ENCODE peak calls at places on chromosomes 6 and 20, in eight cellular contexts. T, D, H, M, K, B, Y and W are unnamed samples.

GRCh38 chr6:44062105-44062770 is 65.0 kb downstream of the MRPL14 start:
- DNase-seq in T (no peak), D (no peak), H (no peak), M (no peak), K (no peak), B (no peak), Y (no peak), W (no peak)

GRCh38 chr6:18444176-18444575 is 57.0 kb downstream of the RNF144B start:
- DNase-seq in T (no peak), D (no peak), H (no peak), M (no peak), K (no peak), B (no peak), Y (peak), W (no peak)

GRCh38 chr6:163951326-163951725 is 536.8 kb downstream of the QKI start:
- DNase-seq in T (no peak), D (no peak), H (no peak), M (no peak), K (no peak), B (no peak), Y (no peak), W (peak)

GRCh38 chr6:18307006-18307405 is 42.7 kb upstream of the DEK start:
- DNase-seq in T (no peak), D (peak), H (no peak), M (peak), K (no peak), B (peak), Y (no peak), W (peak)

GRCh38 chr6:2714359-2714895 is 36.3 kb downstream of the MYLK4 start:
- DNase-seq in T (no peak), D (peak), H (no peak), M (peak), K (no peak), B (peak), Y (peak), W (peak)

GRCh38 chr20:36836591-36837329 is 39.2 kb upstream of the TLDC2 start:
- DNase-seq in T (peak), D (peak), H (peak), M (peak), K (peak), B (peak), Y (peak), W (peak)

GRCh38 chr20:1950836-1951235 is 43.0 kb downstream of the PDYN start:
- DNase-seq in T (no peak), D (no peak), H (peak), M (no peak), K (no peak), B (no peak), Y (no peak), W (no peak)

GRCh38 chr20:62735331-62735821 is 26.7 kb downstream of the NTSR1 start:
- DNase-seq in T (no peak), D (no peak), H (no peak), M (peak), K (no peak), B (no peak), Y (no peak), W (no peak)

GRCh38 chr6:33374359-33374910 is 17.2 kb upstream of the KIFC1 start:
- DNase-seq in T (no peak), D (no peak), H (no peak), M (no peak), K (no peak), B (no peak), Y (no peak), W (no peak)

GRCh38 chr6:138307816-138308727 is 69.6 kb upstream of the SMIM28 start:
- DNase-seq in T (peak), D (peak), H (no peak), M (peak), K (no peak), B (peak), Y (peak), W (peak)

GRCh38 chr6:167079853-167080297 is 43.0 kb upstream of the CCR6 start:
- DNase-seq in T (no peak), D (no peak), H (no peak), M (no peak), K (peak), B (no peak), Y (no peak), W (no peak)

GRCh38 chr6:140360651-140361050 is 986.2 kb upstream of the CITED2 start:
- DNase-seq in T (no peak), D (no peak), H (no peak), M (no peak), K (no peak), B (no peak), Y (no peak), W (no peak)

GRCh38 chr6:158509465-158509864 is 50.4 kb upstream of the TMEM181 start:
- DNase-seq in T (no peak), D (no peak), H (no peak), M (no peak), K (no peak), B (no peak), Y (no peak), W (no peak)

GRCh38 chr6:112563368-112563767 is 216.2 kb downstream of the RFPL4B start:
- DNase-seq in T (no peak), D (peak), H (no peak), M (peak), K (no peak), B (peak), Y (no peak), W (peak)

GRCh38 chr6:121285041-121285440 is 49.2 kb downstream of the TBC1D32 start:
- DNase-seq in T (no peak), D (peak), H (no peak), M (peak), K (no peak), B (peak), Y (peak), W (peak)

GRCh38 chr6:24864345-24864744 is 65.6 kb upstream of the ARMH2 start:
- DNase-seq in T (no peak), D (peak), H (no peak), M (peak), K (no peak), B (peak), Y (peak), W (peak)

GRCh38 chr6:51842066-51842465 is 245.3 kb downstream of the PKHD1 start:
- DNase-seq in T (no peak), D (no peak), H (peak), M (no peak), K (no peak), B (no peak), Y (no peak), W (no peak)

GRCh38 chr6:154488276-154488627 is 22.2 kb downstream of the CNKSR3 start:
- DNase-seq in T (no peak), D (no peak), H (no peak), M (peak), K (no peak), B (no peak), Y (peak), W (peak)

GRCh38 chr6:31142356-31142755 is 3.5 kb upstream of the PSORS1C2 start:
- DNase-seq in T (no peak), D (no peak), H (no peak), M (no peak), K (no peak), B (no peak), Y (no peak), W (no peak)

GRCh38 chr20:51318058-51318960 is 224.2 kb downstream of the NFATC2 start:
- DNase-seq in T (peak), D (peak), H (peak), M (no peak), K (peak), B (no peak), Y (peak), W (no peak)

GRCh38 chr20:45407783-45408645 is at the start of gene DBNDD2:
- DNase-seq in T (peak), D (no peak), H (no peak), M (no peak), K (no peak), B (no peak), Y (no peak), W (no peak)

GRCh38 chr6:79802657-79803310 is 144.6 kb downstream of the ELOVL4 start:
- DNase-seq in T (no peak), D (no peak), H (no peak), M (no peak), K (no peak), B (no peak), Y (no peak), W (no peak)

GRCh38 chr20:58700823-58701222 is 8.2 kb downstream of the NPEPL1 start:
- DNase-seq in T (no peak), D (no peak), H (no peak), M (no peak), K (no peak), B (no peak), Y (no peak), W (no peak)

GRCh38 chr6:31739639-31740396 is at the start of gene MSH5:
- DNase-seq in T (peak), D (peak), H (peak), M (peak), K (peak), B (peak), Y (peak), W (peak)

GRCh38 chr20:18263723-18264122 is 24.6 kb upstream of the ZNF133 start:
- DNase-seq in T (peak), D (no peak), H (no peak), M (no peak), K (no peak), B (no peak), Y (peak), W (peak)

GRCh38 chr6:170174124-170174770 is 116.6 kb downstream of the DLL1 start:
- DNase-seq in T (peak), D (no peak), H (no peak), M (no peak), K (no peak), B (no peak), Y (no peak), W (no peak)

GRCh38 chr6:111417181-111417585 is 65.8 kb downstream of the REV3L start:
- DNase-seq in T (peak), D (no peak), H (no peak), M (peak), K (no peak), B (peak), Y (peak), W (peak)
- H3K4me3 ChIP-seq in T (no peak), D (no peak), H (no peak), M (no peak), K (no peak), B (no peak), Y (no peak), W (no peak)

DNA sequence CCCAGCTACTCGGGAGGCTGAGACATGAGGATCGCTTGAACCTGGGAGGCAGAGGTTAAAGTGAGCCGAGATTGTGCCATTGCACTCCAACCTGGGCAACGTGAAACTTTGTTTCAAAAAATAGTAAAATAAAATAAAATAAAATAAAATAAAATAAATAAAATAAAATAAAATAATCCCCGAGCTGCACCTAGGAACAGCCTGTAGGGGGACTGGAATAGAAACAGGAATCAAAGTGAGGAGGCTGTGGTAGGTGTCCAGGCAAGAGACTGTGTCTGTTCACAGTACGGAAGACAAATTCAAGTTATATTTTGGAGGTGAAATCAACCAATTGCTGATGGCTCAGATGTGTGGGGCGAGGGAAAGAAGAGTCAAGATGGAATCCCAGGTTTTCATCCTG is 86.2 kb downstream of the KCNB1 start:
- DNase-seq in T (no peak), D (no peak), H (no peak), M (peak), K (no peak), B (no peak), Y (no peak), W (no peak)
- TF ChIP-seq CTCF in T (no peak), D (peak), H (peak), M (no peak), K (no peak), B (peak), Y (peak), W (peak)

GRCh38 chr20:21557246-21557982 is 43.5 kb upstream of the NKX2-2 start:
- DNase-seq in T (no peak), D (no peak), H (no peak), M (no peak), K (peak), B (no peak), Y (no peak), W (no peak)
- H3K4me3 ChIP-seq in T (no peak), D (no peak), H (no peak), M (no peak), K (no peak), B (no peak), Y (no peak), W (no peak)

DNA sequence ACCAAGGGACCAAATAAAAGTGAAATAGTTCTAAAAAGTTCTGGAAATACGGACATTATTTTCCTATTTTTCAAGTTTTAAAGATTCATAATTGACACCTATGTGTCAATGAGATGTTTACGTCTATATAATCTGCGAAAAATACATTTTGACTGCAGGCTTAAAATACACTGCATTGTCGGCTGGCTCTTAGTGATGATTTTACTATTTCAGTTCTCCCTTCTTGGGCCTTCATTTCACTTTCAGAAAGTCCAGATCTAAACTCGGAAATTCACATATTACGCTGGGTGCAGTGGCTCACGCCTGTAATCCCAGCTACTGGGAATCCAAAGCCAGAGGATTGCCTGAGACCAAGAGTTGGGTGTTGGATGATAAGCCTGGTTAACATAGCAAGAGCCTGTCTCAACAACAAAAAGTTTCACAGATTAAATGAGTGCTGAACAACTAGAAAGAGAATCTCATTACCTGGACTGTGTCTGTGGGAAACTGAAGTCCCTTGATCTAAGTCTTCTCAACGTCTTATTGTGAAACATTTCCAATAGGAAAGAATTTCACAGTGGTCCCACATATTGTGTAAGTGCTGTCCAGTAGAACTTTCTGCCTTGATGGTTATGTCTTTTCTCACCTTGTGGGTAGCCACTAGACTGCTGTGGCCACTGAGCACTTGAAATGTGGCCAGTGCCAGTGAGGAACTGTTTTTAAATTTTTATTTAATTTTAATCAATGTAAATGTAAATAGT is 1.8 kb downstream of the GINM1 start:
- DNase-seq in T (no peak), D (no peak), H (no peak), M (no peak), K (peak), B (no peak), Y (no peak), W (no peak)
- TF ChIP-seq CTCF in T (no peak), D (no peak), H (no peak), M (no peak), K (no peak), B (no peak), Y (no peak), W (no peak)

GRCh38 chr20:8424986-8425385 is 292.9 kb downstream of the PLCB1 start:
- DNase-seq in T (no peak), D (no peak), H (no peak), M (no peak), K (no peak), B (no peak), Y (no peak), W (no peak)
- H3K4me3 ChIP-seq in T (no peak), D (no peak), H (no peak), M (no peak), K (no peak), B (no peak), Y (no peak), W (no peak)

GRCh38 chr6:5746392-5747140 is 260.2 kb downstream of the NRN1 start:
- DNase-seq in T (peak), D (no peak), H (peak), M (peak), K (no peak), B (no peak), Y (no peak), W (no peak)
- TF ChIP-seq CTCF in T (no peak), D (peak), H (peak), M (peak), K (no peak), B (no peak), Y (no peak), W (peak)

GRCh38 chr6:35368038-35368887 is 25.9 kb downstream of the PPARD start:
- DNase-seq in T (no peak), D (peak), H (no peak), M (peak), K (peak), B (peak), Y (peak), W (peak)

GRCh38 chr6:35372633-35373032 is 30.3 kb downstream of the PPARD start:
- DNase-seq in T (no peak), D (no peak), H (no peak), M (no peak), K (no peak), B (no peak), Y (no peak), W (no peak)

GRCh38 chr6:35370124-35370741 is 27.9 kb downstream of the PPARD start:
- DNase-seq in T (peak), D (peak), H (no peak), M (peak), K (peak), B (peak), Y (peak), W (peak)

GRCh38 chr6:35370799-35371493 is 28.6 kb downstream of the PPARD start:
- DNase-seq in T (no peak), D (peak), H (no peak), M (no peak), K (peak), B (no peak), Y (peak), W (no peak)

DNA sequence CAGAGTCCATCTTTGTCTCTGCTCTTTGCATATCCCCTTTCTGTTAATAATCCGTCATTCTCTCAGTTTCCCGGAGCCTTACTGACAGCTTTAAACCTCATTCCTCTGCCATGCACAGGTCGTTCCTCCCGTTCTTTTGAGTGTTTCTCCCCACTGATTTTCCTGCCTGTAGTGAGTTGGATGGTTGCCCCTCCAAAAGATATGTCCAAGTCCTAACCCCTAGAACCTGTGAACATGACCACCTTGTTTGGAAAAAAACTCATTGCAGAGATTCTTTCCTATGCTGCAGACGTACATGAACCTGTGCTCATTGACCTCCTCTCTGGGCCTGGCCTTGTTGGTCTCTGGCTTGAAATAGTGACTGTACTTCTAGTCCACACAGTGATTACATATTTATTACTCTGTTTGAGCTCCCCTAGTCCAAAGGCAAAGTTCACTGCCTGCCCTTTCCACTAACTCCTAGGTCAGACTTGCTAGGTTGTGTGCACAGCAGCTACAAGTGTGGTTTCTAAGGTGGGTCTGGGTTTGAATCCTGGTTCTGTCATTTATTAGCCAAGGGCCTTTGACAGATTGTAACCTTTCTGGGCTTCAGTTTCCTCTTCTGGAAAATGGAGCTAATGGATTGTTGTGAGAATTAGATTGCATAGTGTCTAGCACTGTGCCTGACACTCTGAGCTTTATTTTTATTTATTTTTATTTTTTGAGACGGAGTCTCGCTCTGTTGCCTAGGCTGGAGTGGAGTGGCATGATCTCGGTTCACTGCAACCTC is 29.3 kb downstream of the PPARD start:
- DNase-seq in T (no peak), D (no peak), H (no peak), M (no peak), K (no peak), B (no peak), Y (no peak), W (no peak)
- H3K4me3 ChIP-seq in T (no peak), D (no peak), H (no peak), M (no peak), K (no peak), B (no peak), Y (no peak), W (no peak)